ENCODE peak calls at places on chromosome 5, in eight cellular contexts. H is endothelial cell, I is foreskin keratinocyte, B is psoas muscle, J is glutamatergic neuron, W is prostate gland, Z is breast epithelium, M is fibroblast of lung. F is an unnamed sample.
A peak's percentile ranks its signal among the peaks of the same experiment; 100 is the strongest.

GRCh38 chr5:111548992-111549649 is 36.8 kb upstream of the STARD4 start:
- DNase-seq in H (no peak), I (no peak), B (no peak), J (no peak), W (no peak), Z (no peak), M (no peak), F (peak; percentile 60)

GRCh38 chr5:159548517-159548916 is 218.2 kb upstream of the IL12B start:
- DNase-seq in H (no peak), I (no peak), B (no peak), J (no peak), W (no peak), Z (no peak), M (no peak), F (no peak)

GRCh38 chr5:107704686-107705389 is 34.1 kb upstream of the EFNA5 start:
- DNase-seq in H (no peak), I (no peak), B (no peak), J (peak; percentile 40), W (no peak), Z (no peak), M (no peak), F (no peak)

GRCh38 chr5:140243855-140244254 is 59.0 kb downstream of the PFDN1 start:
- DNase-seq in H (no peak), I (no peak), B (no peak), J (no peak), W (no peak), Z (no peak), M (no peak), F (no peak)

GRCh38 chr5:119417891-119418781 is 34.2 kb upstream of the HSD17B4 start:
- DNase-seq in H (no peak), I (no peak), B (no peak), J (no peak), W (no peak), Z (no peak), M (peak; percentile 73), F (no peak)

GRCh38 chr5:33679791-33680190 is 212.0 kb downstream of the ADAMTS12 start:
- DNase-seq in H (no peak), I (no peak), B (no peak), J (no peak), W (no peak), Z (no peak), M (peak; percentile 44), F (no peak)

GRCh38 chr5:166018716-166019115 is 2272.7 kb upstream of the WWC1 start:
- DNase-seq in H (no peak), I (no peak), B (no peak), J (no peak), W (no peak), Z (no peak), M (no peak), F (no peak)

GRCh38 chr5:162209005-162209605 is 141.5 kb downstream of the GABRG2 start:
- DNase-seq in H (peak; percentile 69), I (no peak), B (no peak), J (peak; percentile 68), W (peak; percentile 5), Z (no peak), M (no peak), F (peak; percentile 94)

GRCh38 chr5:34930527-34930844 is 1.1 kb downstream of the DNAJC21 start:
- DNase-seq in H (no peak), I (no peak), B (no peak), J (no peak), W (peak; percentile 23), Z (no peak), M (peak; percentile 54), F (no peak)

GRCh38 chr5:54895816-54896341 is 89.5 kb downstream of the ESM1 start:
- DNase-seq in H (peak; percentile 21), I (no peak), B (no peak), J (peak; percentile 30), W (peak; percentile 31), Z (no peak), M (peak; percentile 66), F (peak; percentile 66)
- TF ChIP-seq CTCF in H (no peak), I (peak; percentile 78), B (peak; percentile 50), J (peak; percentile 30), W (no peak), Z (peak; percentile 40), M (peak; percentile 57), F (peak; percentile 74)

GRCh38 chr5:141875795-141876627 is 2.2 kb downstream of the PCDH1 start:
- DNase-seq in H (no peak), I (no peak), B (no peak), J (peak; percentile 52), W (peak; percentile 46), Z (peak; percentile 81), M (no peak), F (peak; percentile 86)
- TF ChIP-seq CTCF in H (no peak), I (no peak), B (no peak), J (no peak), W (no peak), Z (no peak), M (no peak), F (no peak)

GRCh38 chr5:58458851-58459275 is 1.0 kb downstream of the PLK2 start:
- DNase-seq in H (no peak), I (no peak), B (no peak), J (no peak), W (no peak), Z (no peak), M (peak; percentile 22), F (no peak)
- TF ChIP-seq CTCF in H (no peak), I (no peak), B (no peak), J (no peak), W (no peak), Z (no peak), M (no peak), F (no peak)

GRCh38 chr5:14405267-14405666 is 176.3 kb upstream of the OTULINL start:
- DNase-seq in H (peak; percentile 24), I (no peak), B (no peak), J (no peak), W (no peak), Z (no peak), M (no peak), F (peak; percentile 66)
- TF ChIP-seq CTCF in H (peak; percentile 32), I (peak; percentile 28), B (no peak), J (peak; percentile 41), W (no peak), Z (no peak), M (no peak), F (peak; percentile 74)

DNA sequence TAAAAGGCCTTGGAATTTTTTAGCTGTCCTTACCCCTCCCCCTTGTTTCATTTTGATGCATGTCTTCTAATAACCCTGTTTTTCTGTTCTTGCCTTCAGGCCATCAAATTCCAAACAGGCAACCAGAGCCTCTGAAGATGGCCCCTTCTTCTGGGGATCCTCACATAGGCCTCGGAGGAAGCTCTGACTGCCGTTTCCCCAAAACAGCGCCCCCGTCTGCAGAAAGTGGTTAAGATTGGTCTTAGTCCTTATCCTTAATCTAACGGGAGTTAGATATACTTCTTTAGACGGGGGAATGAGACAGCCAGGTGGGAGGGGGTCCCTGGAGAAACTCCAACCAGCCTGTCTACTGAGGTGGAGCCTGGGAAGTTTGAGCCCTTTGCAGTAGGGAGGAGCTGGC is 226.3 kb upstream of the ZNF608 start:
- DNase-seq in H (no peak), I (no peak), B (no peak), J (no peak), W (no peak), Z (no peak), M (no peak), F (peak; percentile 78)
- TF ChIP-seq CTCF in H (no peak), I (peak; percentile 1), B (no peak), J (no peak), W (no peak), Z (no peak), M (no peak), F (peak; percentile 63)

GRCh38 chr5:128695791-128696520 is 157.9 kb upstream of the FBN2 start:
- DNase-seq in H (peak; percentile 10), I (no peak), B (no peak), J (no peak), W (no peak), Z (no peak), M (no peak), F (peak; percentile 61)
- TF ChIP-seq CTCF in H (peak; percentile 52), I (peak; percentile 53), B (no peak), J (peak; percentile 53), W (no peak), Z (no peak), M (peak; percentile 26), F (peak; percentile 85)

DNA sequence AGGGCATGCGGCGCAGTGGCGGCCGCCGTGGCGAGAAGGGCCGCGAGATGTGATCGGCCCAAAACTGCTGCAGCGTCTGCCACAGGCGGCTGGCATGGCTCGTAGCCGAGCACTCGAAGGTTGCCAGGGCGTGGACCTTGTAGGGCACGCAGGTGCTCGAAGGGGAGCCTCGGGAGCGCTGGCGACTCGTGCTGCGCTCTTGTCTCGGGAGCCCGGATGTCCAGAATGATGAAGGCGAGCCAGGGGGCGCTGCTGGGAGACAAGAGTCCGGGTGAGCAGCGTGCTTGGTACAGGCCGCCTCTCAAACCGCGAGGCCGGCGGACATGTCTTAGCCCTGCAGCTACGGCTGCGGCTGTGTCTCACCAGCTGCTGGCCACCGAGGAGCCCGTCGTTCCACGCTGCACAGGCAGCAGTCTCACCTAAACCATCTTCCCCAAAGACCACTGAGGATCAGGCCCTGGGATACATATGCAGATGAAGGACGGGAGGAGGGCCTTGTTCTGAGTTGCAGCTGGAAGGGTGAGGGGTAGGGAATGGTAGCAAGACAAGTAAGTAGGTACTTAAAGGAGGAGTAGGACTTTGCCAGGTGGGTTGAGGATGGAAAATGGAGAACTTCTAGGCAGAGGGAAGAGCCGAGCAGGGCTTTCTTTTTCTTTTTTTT is 1.7 kb downstream of the CBY3 start:
- DNase-seq in H (peak; percentile 69), I (peak; percentile 20), B (peak; percentile 81), J (peak; percentile 82), W (peak; percentile 58), Z (peak; percentile 79), M (peak; percentile 64), F (peak; percentile 91)
- TF ChIP-seq CTCF in H (peak; percentile 26), I (peak; percentile 63), B (peak; percentile 27), J (no peak), W (no peak), Z (peak; percentile 12), M (peak; percentile 9), F (peak; percentile 68)

GRCh38 chr5:138352722-138353549 is 451 bp downstream of the KDM3B start:
- DNase-seq in H (peak; percentile 56), I (no peak), B (peak; percentile 65), J (peak; percentile 63), W (peak; percentile 62), Z (peak; percentile 61), M (peak; percentile 56), F (peak; percentile 85)
- TF ChIP-seq CTCF in H (peak; percentile 80), I (peak; percentile 65), B (no peak), J (peak; percentile 70), W (no peak), Z (no peak), M (peak; percentile 18), F (peak; percentile 44)